ENCODE peak calls at places on chromosome 17, in five cellular contexts. B is KBM-7; R is effector CD8-positive, alpha-beta T cell; T is posterior cingulate gyrus; Q is globus pallidus. X is an unnamed sample.

GRCh38 chr17:50947844-50948514 is 81.8 kb upstream of the TOB1 start:
- DNase-seq in Q (peak), B (peak), R (no peak), T (peak), X (peak)

GRCh38 chr17:31355935-31356334 is 34.5 kb upstream of the EVI2A start:
- DNase-seq in T (no peak), Q (no peak), R (no peak), B (no peak), X (no peak)

GRCh38 chr17:15309236-15309635 is 32.2 kb downstream of the TEKT3 start:
- DNase-seq in B (no peak), Q (no peak), T (no peak), R (no peak), X (no peak)

GRCh38 chr17:29291163-29291752 is 2.7 kb downstream of the NUFIP2 start:
- DNase-seq in R (no peak), Q (peak), B (peak), T (no peak), X (no peak)

GRCh38 chr17:2959371-2960130 is 103.9 kb downstream of the OR1D5 start:
- DNase-seq in R (no peak), B (no peak), T (peak), Q (no peak), X (no peak)

GRCh38 chr17:74012465-74012864 is 191.0 kb upstream of the RPL38 start:
- DNase-seq in T (no peak), R (no peak), B (no peak), Q (no peak), X (no peak)

GRCh38 chr17:21126645-21127507 is at the start of gene DHRS7B:
- DNase-seq in Q (peak), B (peak), T (peak), R (peak), X (peak)

GRCh38 chr17:8965394-8966168 is at the start of gene PIK3R5:
- DNase-seq in T (no peak), B (peak), Q (no peak), R (peak), X (no peak)

GRCh38 chr17:9115446-9116265 is 94.3 kb downstream of the NTN1 start:
- DNase-seq in R (no peak), B (peak), T (peak), Q (peak), X (no peak)

GRCh38 chr17:65027305-65027704 is 29.2 kb downstream of the GNA13 start:
- DNase-seq in B (peak), R (peak), T (no peak), Q (no peak), X (no peak)

GRCh38 chr17:64393000-64393402 is 2.3 kb upstream of the PECAM1 start:
- DNase-seq in Q (no peak), T (peak), B (no peak), R (peak), X (no peak)

GRCh38 chr17:50918933-50919296 is 52.8 kb upstream of the TOB1 start:
- DNase-seq in B (no peak), Q (peak), T (peak), R (no peak), X (no peak)

GRCh38 chr17:77924757-77925336 is 33.7 kb upstream of the TNRC6C start:
- DNase-seq in B (no peak), T (peak), Q (peak), R (no peak), X (peak)

X was measured in nucleus accumbens.